ENCODE peak calls at places on chromosome 4, in six cellular contexts. N is HL-60; B is stimulated activated naive B cell treated with anti-CD40 and anti-IgM and Interleukin-4, amounts not matched to agents 10 μg/mL and 1 μg/mL and 100 μg/mL, for 72 hours; H is A673; T is iPS-NIHi11; Y is GDM1. O is an unnamed sample.

GRCh38 chr4:159142254-159142653 is 39.4 kb downstream of the RAPGEF2 start:
- DNase-seq in T (no peak), B (no peak), H (no peak), Y (no peak), N (no peak), O (no peak)

GRCh38 chr4:122517345-122517744 is 60.8 kb upstream of the IL2 start:
- DNase-seq in T (no peak), Y (no peak), N (no peak), B (no peak), H (no peak), O (no peak)

GRCh38 chr4:105277702-105278101 is 131.0 kb downstream of the TET2 start:
- DNase-seq in H (no peak), T (no peak), B (no peak), Y (no peak), N (no peak), O (no peak)

GRCh38 chr4:48578132-48578964 is 88.3 kb downstream of the ZAR1 start:
- DNase-seq in N (peak; percentile 27), T (peak; percentile 62), H (peak; percentile 76), Y (peak; percentile 35), B (peak; percentile 15), O (peak; percentile 48)

GRCh38 chr4:107853444-107854325 is 29.0 kb downstream of the SGMS2 start:
- DNase-seq in Y (no peak), H (no peak), B (no peak), T (no peak), N (peak; percentile 78), O (no peak)

GRCh38 chr4:83731609-83732008 is 195.7 kb downstream of the GPAT3 start:
- DNase-seq in T (no peak), N (no peak), Y (no peak), H (no peak), B (no peak), O (no peak)

GRCh38 chr4:1640110-1640509 is 44.0 kb downstream of the FAM53A start:
- DNase-seq in H (no peak), Y (no peak), T (no peak), N (no peak), B (no peak), O (no peak)

GRCh38 chr4:8278421-8279287 is 9.1 kb downstream of the HTRA3 start:
- DNase-seq in Y (peak; percentile 78), T (no peak), B (no peak), H (no peak), N (no peak), O (no peak)

GRCh38 chr4:101205878-101206277 is 141.4 kb downstream of the PPP3CA start:
- DNase-seq in T (no peak), N (peak; percentile 8), Y (peak; percentile 49), B (peak; percentile 36), H (no peak), O (no peak)

GRCh38 chr4:7034262-7035081 is 8.7 kb upstream of the TADA2B start:
- DNase-seq in H (no peak), N (no peak), B (no peak), Y (no peak), T (peak; percentile 57), O (no peak)

GRCh38 chr4:7327341-7327885 is 107.3 kb downstream of the PSAPL1 start:
- DNase-seq in N (no peak), Y (no peak), H (no peak), B (no peak), T (no peak), O (no peak)

GRCh38 chr4:100836929-100837328 is 319.1 kb upstream of the EMCN start:
- DNase-seq in N (no peak), T (peak; percentile 29), Y (no peak), H (no peak), B (no peak), O (no peak)

GRCh38 chr4:88575222-88575621 is 17.1 kb upstream of the HERC3 start:
- DNase-seq in T (no peak), N (no peak), Y (no peak), H (no peak), B (no peak), O (no peak)

GRCh38 chr4:85823295-85823694 is 348.3 kb downstream of the ARHGAP24 start:
- DNase-seq in T (peak; percentile 20), H (peak; percentile 5), Y (no peak), B (no peak), N (no peak), O (peak; percentile 16)

GRCh38 chr4:47104986-47105385 is 73.6 kb downstream of the GABRB1 start:
- DNase-seq in Y (no peak), N (no peak), H (no peak), B (no peak), T (no peak), O (no peak)

GRCh38 chr4:77104405-77105292 is 28.9 kb upstream of the CCNI start:
- DNase-seq in N (no peak), H (no peak), T (no peak), Y (peak; percentile 11), B (no peak), O (no peak)

GRCh38 chr4:3807861-3808521 is 41.8 kb downstream of the ADRA2C start:
- DNase-seq in T (peak; percentile 71), B (no peak), N (no peak), H (peak; percentile 68), Y (no peak), O (no peak)

GRCh38 chr4:108498925-108499324 is 121.5 kb upstream of the RPL34 start:
- DNase-seq in Y (no peak), H (no peak), T (no peak), N (no peak), B (no peak), O (no peak)

GRCh38 chr4:147425019-147425418 is 55.9 kb upstream of the EDNRA start:
- DNase-seq in N (no peak), B (no peak), T (no peak), H (no peak), Y (no peak), O (no peak)

GRCh38 chr4:23981328-23981727 is 91.5 kb upstream of the PPARGC1A start:
- DNase-seq in B (no peak), T (peak; percentile 24), H (no peak), Y (no peak), N (no peak), O (no peak)

GRCh38 chr4:3256230-3257124 is 7.5 kb downstream of the MSANTD1 start:
- DNase-seq in T (no peak), N (no peak), H (no peak), B (no peak), Y (no peak), O (no peak)

GRCh38 chr4:107705742-107706556 is 14.1 kb downstream of the PAPSS1 start:
- DNase-seq in T (no peak), N (no peak), Y (no peak), B (no peak), H (no peak), O (no peak)

GRCh38 chr4:106160560-106160959 is 155.4 kb downstream of the TBCK start:
- DNase-seq in H (no peak), T (no peak), B (no peak), Y (no peak), N (peak; percentile 1), O (no peak)

GRCh38 chr4:147860960-147861359 is 129.1 kb downstream of the ARHGAP10 start:
- DNase-seq in H (no peak), B (no peak), Y (no peak), T (no peak), N (no peak), O (no peak)

GRCh38 chr4:111641813-111642579 is 503.3 kb upstream of the FAM241A start:
- DNase-seq in B (peak; percentile 26), Y (peak; percentile 63), H (peak; percentile 92), N (peak; percentile 91), T (peak; percentile 78), O (peak; percentile 74)

GRCh38 chr4:22170353-22170752 is 221.8 kb upstream of the KCNIP4 start:
- DNase-seq in Y (no peak), H (no peak), T (no peak), N (no peak), B (no peak), O (no peak)

GRCh38 chr4:131644619-131645018 is 1504.5 kb upstream of the PCDH10 start:
- DNase-seq in Y (no peak), N (no peak), B (no peak), H (peak; percentile 9), T (peak; percentile 56), O (no peak)

GRCh38 chr4:122450847-122451246 is 5.7 kb downstream of the IL2 start:
- DNase-seq in N (no peak), T (peak; percentile 58), B (no peak), Y (no peak), H (peak; percentile 64), O (peak; percentile 30)

GRCh38 chr4:4521767-4522166 is 20.1 kb downstream of the STX18 start:
- DNase-seq in B (no peak), Y (no peak), H (no peak), T (no peak), N (no peak), O (no peak)

GRCh38 chr4:10120943-10121567 is 4.5 kb upstream of the WDR1 start:
- DNase-seq in B (no peak), Y (peak; percentile 31), T (no peak), N (no peak), H (no peak), O (no peak)

GRCh38 chr4:2944882-2945526 is 18.2 kb downstream of the NOP14 start:
- DNase-seq in T (no peak), Y (no peak), B (no peak), H (no peak), N (no peak), O (no peak)

GRCh38 chr4:5409237-5409636 is 299.1 kb downstream of the EVC2 start:
- DNase-seq in Y (no peak), T (no peak), N (no peak), B (no peak), H (no peak), O (no peak)

GRCh38 chr4:53684448-53684847 is 93.2 kb upstream of the LNX1 start:
- DNase-seq in T (no peak), H (no peak), Y (no peak), N (no peak), B (no peak), O (no peak)

GRCh38 chr4:64588507-64588906 is 179.3 kb upstream of the TECRL start:
- DNase-seq in B (no peak), H (no peak), T (no peak), Y (no peak), N (no peak), O (no peak)